ENCODE peak calls at places on chromosomes 4 and X, in nine cellular contexts. P is colonic mucosa, F is lower lobe of right lung, E is transverse colon, D is neural progenitor cell, J is heart left ventricle, B is spleen, V is OCI-LY7, T is aorta. L is an unnamed sample.
A peak's percentile ranks its signal among the peaks of the same experiment; 100 is the strongest.

GRCh38 chr4:128821151-128821550 is 11.7 kb downstream of the JADE1 start:
- DNase-seq in P (no peak), F (no peak), E (no peak), D (no peak), J (no peak), B (no peak), V (no peak), T (no peak), L (no peak)

GRCh38 chr4:17276821-17277220 is 235.1 kb downstream of the QDPR start:
- DNase-seq in P (peak; percentile 16), F (no peak), E (no peak), D (no peak), J (peak; percentile 44), B (no peak), V (no peak), T (peak; percentile 80), L (no peak)

GRCh38 chr4:172826346-172826745 is 342.3 kb upstream of the GALNT7 start:
- DNase-seq in P (no peak), F (no peak), E (no peak), D (peak; percentile 3), J (no peak), B (no peak), V (no peak), T (no peak), L (peak; percentile 64)

GRCh38 chrX:38086451-38087215 is 80.3 kb downstream of the SYTL5 start:
- DNase-seq in P (no peak), F (no peak), E (no peak), D (no peak), J (no peak), B (no peak), V (no peak), T (no peak), L (no peak)

GRCh38 chr4:114654607-114655006 is 56.0 kb downstream of the UGT8 start:
- DNase-seq in P (no peak), F (no peak), E (no peak), D (no peak), J (no peak), B (no peak), V (peak; percentile 2), T (no peak), L (no peak)

GRCh38 chr4:127634181-127634580 is 1.4 kb downstream of the INTU start:
- DNase-seq in P (no peak), F (no peak), E (no peak), D (no peak), J (no peak), B (no peak), V (no peak), T (no peak), L (no peak)

GRCh38 chr4:153084939-153085630 is 119.2 kb upstream of the TRIM2 start:
- DNase-seq in P (peak; percentile 83), F (peak; percentile 86), E (peak; percentile 80), D (peak; percentile 77), J (peak; percentile 74), B (peak; percentile 94), V (peak; percentile 68), T (peak; percentile 94), L (peak; percentile 58)

GRCh38 chr4:85147481-85148076 is 181.1 kb upstream of the WDFY3 start:
- DNase-seq in P (peak; percentile 29), F (peak; percentile 50), E (peak; percentile 24), D (peak; percentile 69), J (peak; percentile 72), B (peak; percentile 71), V (peak; percentile 61), T (no peak), L (peak; percentile 58)

GRCh38 chr4:93444860-93445259 is 383.7 kb upstream of the ATOH1 start:
- DNase-seq in P (no peak), F (no peak), E (no peak), D (no peak), J (no peak), B (no peak), V (no peak), T (no peak), L (no peak)

GRCh38 chr4:142881331-142881730 is 35.2 kb upstream of the INPP4B start:
- DNase-seq in P (no peak), F (no peak), E (no peak), D (no peak), J (no peak), B (no peak), V (no peak), T (no peak), L (no peak)

GRCh38 chr4:60657041-60657440 is 543.1 kb upstream of the ADGRL3 start:
- DNase-seq in P (no peak), F (no peak), E (no peak), D (no peak), J (no peak), B (no peak), V (no peak), T (no peak), L (no peak)

GRCh38 chrX:19824603-19825002 is 62.8 kb downstream of the SH3KBP1 start:
- DNase-seq in P (no peak), F (no peak), E (no peak), D (no peak), J (no peak), B (no peak), V (no peak), T (no peak), L (no peak)

GRCh38 chr4:33407496-33407895 is 2687.3 kb downstream of the PCDH7 start:
- DNase-seq in P (no peak), F (no peak), E (no peak), D (no peak), J (no peak), B (no peak), V (no peak), T (no peak), L (no peak)

GRCh38 chr4:88275516-88275915 is 8.8 kb downstream of the PPM1K start:
- DNase-seq in P (no peak), F (no peak), E (no peak), D (no peak), J (no peak), B (no peak), V (peak; percentile 69), T (no peak), L (no peak)

GRCh38 chr4:8410641-8411271 is 29.8 kb downstream of the ACOX3 start:
- DNase-seq in P (peak; percentile 70), F (peak; percentile 75), E (peak; percentile 55), D (peak; percentile 83), J (peak; percentile 80), B (no peak), V (no peak), T (peak; percentile 79), L (peak; percentile 95)

GRCh38 chr4:48342559-48342878 is 1.2 kb downstream of the SLAIN2 start:
- DNase-seq in P (no peak), F (no peak), E (no peak), D (no peak), J (no peak), B (no peak), V (peak; percentile 41), T (no peak), L (no peak)

GRCh38 chrX:154352466-154352865 is 22.0 kb downstream of the FLNA start:
- DNase-seq in P (no peak), F (no peak), E (no peak), D (no peak), J (no peak), B (no peak), V (no peak), T (no peak), L (no peak)

GRCh38 chr4:118716304-118716703 is 31.1 kb downstream of the METTL14 start:
- DNase-seq in P (no peak), F (no peak), E (no peak), D (no peak), J (no peak), B (no peak), V (no peak), T (no peak), L (no peak)

GRCh38 chr4:23903859-23904438 is 14.1 kb upstream of the PPARGC1A start:
- DNase-seq in P (no peak), F (no peak), E (no peak), D (no peak), J (peak; percentile 37), B (no peak), V (no peak), T (no peak), L (no peak)

GRCh38 chr4:100414016-100414790 is 103.6 kb downstream of the EMCN start:
- DNase-seq in P (no peak), F (no peak), E (no peak), D (no peak), J (no peak), B (no peak), V (no peak), T (peak; percentile 25), L (no peak)
- H3K4me3 ChIP-seq in P (no peak overlapping the region), F (no peak overlapping the region), E (no peak overlapping the region), D (no peak overlapping the region), J (no peak overlapping the region), B (no peak overlapping the region), V (no peak overlapping the region), T (no peak overlapping the region), L (no peak overlapping the region)

GRCh38 chr4:12286351-12286750 is 857.7 kb upstream of the HS3ST1 start:
- DNase-seq in P (no peak), F (no peak), E (no peak), D (no peak), J (no peak), B (no peak), V (no peak), T (no peak), L (no peak)
- H3K9me3 ChIP-seq in P (no peaks in the 10 kb centered on the region), F (peaks cover 7% of the 10 kb centered on the region), E (no peaks in the 10 kb centered on the region), D (no peaks in the 10 kb centered on the region), J (no peaks in the 10 kb centered on the region), B (peaks cover 48% of the 10 kb centered on the region), V (no peaks in the 10 kb centered on the region), T (no peaks in the 10 kb centered on the region), L (no peaks in the 10 kb centered on the region)

GRCh38 chrX:150158554-150159332 is 204.4 kb upstream of the MAMLD1 start:
- DNase-seq in P (no peak), F (no peak), E (no peak), D (no peak), J (no peak), B (no peak), V (no peak), T (no peak), L (no peak)
- H3K4me3 ChIP-seq in P (no peak overlapping the region), F (no peak overlapping the region), E (no peak overlapping the region), D (no peak overlapping the region), J (no peak overlapping the region), B (no peak overlapping the region), V (no peak overlapping the region), T (no peak overlapping the region), L (no peak overlapping the region)

GRCh38 chrX:54931107-54931506 is 10.5 kb downstream of the TRO start:
- DNase-seq in P (no peak), F (no peak), E (no peak), D (no peak), J (no peak), B (no peak), V (no peak), T (no peak), L (no peak)

GRCh38 chrX:54926978-54927377 is 6.4 kb downstream of the TRO start:
- DNase-seq in P (no peak), F (no peak), E (no peak), D (no peak), J (no peak), B (no peak), V (no peak), T (no peak), L (no peak)

GRCh38 chrX:54933150-54933826 is 12.7 kb downstream of the TRO start:
- DNase-seq in P (no peak), F (no peak), E (no peak), D (no peak), J (no peak), B (no peak), V (no peak), T (no peak), L (no peak)

GRCh38 chrX:54928876-54929275 is 8.3 kb downstream of the TRO start:
- DNase-seq in P (no peak), F (no peak), E (no peak), D (no peak), J (no peak), B (no peak), V (no peak), T (no peak), L (no peak)

GRCh38 chrX:54930291-54931049 is 9.8 kb downstream of the TRO start:
- DNase-seq in P (no peak), F (no peak), E (no peak), D (no peak), J (no peak), B (no peak), V (no peak), T (no peak), L (no peak)
- H3K9me3 ChIP-seq in P (no peaks in the 10 kb centered on the region), F (no peaks in the 10 kb centered on the region), E (no peaks in the 10 kb centered on the region), D (no peaks in the 10 kb centered on the region), J (no peaks in the 10 kb centered on the region), B (peaks cover 7% of the 10 kb centered on the region), V (no peaks in the 10 kb centered on the region), T (no peaks in the 10 kb centered on the region), L (no peaks in the 10 kb centered on the region)

L was measured in HAP-1.